ENCODE peak calls at places on chromosomes 7 and 10, in four cellular contexts. K is GM23248, Z is esophagus muscularis mucosa, B is cardiac muscle cell. E is an unnamed sample. For H3K27me3, the result is how much of the 10 kb centered on the place peaks cover.

GRCh38 chr10:70964881-70965280 is 76.5 kb upstream of the PCBD1 start:
- DNase-seq in K (no peak), B (no peak), Z (no peak), E (no peak)

GRCh38 chr7:30330134-30331111 is 46.0 kb downstream of the ZNRF2 start:
- DNase-seq in Z (no peak), B (no peak), K (no peak), E (no peak)

GRCh38 chr7:52708846-52709245 is 326.6 kb upstream of the POM121L12 start:
- DNase-seq in K (no peak), B (no peak), Z (no peak), E (no peak)

GRCh38 chr7:142301299-142301698 is 43.4 kb upstream of the PRSS58 start:
- DNase-seq in B (no peak), Z (peak), K (no peak), E (no peak)

GRCh38 chr10:132554991-132555647 is 17.5 kb downstream of the INPP5A start:
- DNase-seq in B (peak), K (no peak), Z (no peak), E (no peak)

GRCh38 chr7:80230327-80230726 is 95.7 kb downstream of the GNAI1 start:
- DNase-seq in K (peak), Z (no peak), B (no peak), E (no peak)

GRCh38 chr10:48453451-48454301 is 147.2 kb downstream of the MAPK8 start:
- DNase-seq in Z (no peak), K (no peak), B (no peak), E (no peak)

GRCh38 chr7:132485136-132485535 is 91.1 kb downstream of the PLXNA4 start:
- DNase-seq in K (no peak), Z (no peak), B (no peak), E (no peak)

GRCh38 chr10:32054087-32054486 is 2.1 kb downstream of the KIF5B start:
- DNase-seq in Z (no peak), K (peak), B (peak), E (peak)

GRCh38 chr10:98264378-98265065 is 3.5 kb downstream of the LOXL4 start:
- DNase-seq in K (no peak), Z (peak), B (no peak), E (no peak)

GRCh38 chr10:94097656-94098055 is 103.9 kb downstream of the PLCE1 start:
- DNase-seq in K (peak), B (no peak), Z (peak), E (peak)

GRCh38 chr10:104351067-104351681 is 2.5 kb upstream of the CFAP58 start:
- DNase-seq in Z (no peak), B (peak), K (peak), E (no peak)

GRCh38 chr10:134743-135600 is at the start of gene ZMYND11:
- DNase-seq in K (peak), B (peak), Z (peak), E (peak)

GRCh38 chr7:38512704-38513103 is 118.5 kb downstream of the AMPH start:
- DNase-seq in Z (no peak), K (peak), B (peak), E (no peak)

GRCh38 chr7:26083113-26083512 is 68.9 kb upstream of the NFE2L3 start:
- DNase-seq in B (peak), K (peak), Z (no peak), E (no peak)

GRCh38 chr7:3537210-3537875 is 236.3 kb downstream of the SDK1 start:
- DNase-seq in Z (peak), K (no peak), B (no peak), E (peak)

GRCh38 chr10:133258818-133259602 is 17.7 kb downstream of the ADAM8 start:
- DNase-seq in K (peak), Z (no peak), B (peak), E (peak)

GRCh38 chr7:40015790-40016296 is 65.8 kb downstream of the CDK13 start:
- DNase-seq in Z (no peak), B (peak), K (peak), E (peak)

GRCh38 chr7:2051708-2052656 is 180.8 kb downstream of the MAD1L1 start:
- DNase-seq in K (no peak), Z (no peak), B (no peak), E (no peak)

GRCh38 chr7:20439384-20439783 is 108.7 kb downstream of the ITGB8 start:
- DNase-seq in B (no peak), Z (no peak), K (no peak), E (no peak)

GRCh38 chr10:26468691-26469090 is 30.6 kb downstream of the APBB1IP start:
- DNase-seq in K (peak), B (no peak), Z (peak), E (no peak)

GRCh38 chr7:116955340-116955739 is 2.0 kb downstream of the ST7 start:
- DNase-seq in Z (no peak), K (no peak), B (no peak), E (no peak)
- H3K4me3 ChIP-seq in Z (peak), K (peak), B (peak), E (no peak)

GRCh38 chr10:114242235-114242634 is 3.2 kb downstream of the VWA2 start:
- DNase-seq in Z (peak), B (no peak), K (no peak), E (no peak)

GRCh38 chr10:114244126-114244525 is 5.1 kb downstream of the VWA2 start:
- DNase-seq in Z (no peak), K (no peak), B (no peak), E (no peak)

GRCh38 chr10:114246679-114247305 is 7.7 kb downstream of the VWA2 start:
- DNase-seq in B (no peak), K (no peak), Z (no peak), E (no peak)

GRCh38 chr10:114243661-114244060 is 4.6 kb downstream of the VWA2 start:
- DNase-seq in Z (no peak), B (no peak), K (no peak), E (no peak)

GRCh38 chr10:114245128-114245791 is 6.2 kb downstream of the VWA2 start:
- DNase-seq in B (no peak), Z (no peak), K (no peak), E (no peak)
- H3K27me3 ChIP-seq in B (under half), Z (under half), K (half or more), E (under half)

DNA sequence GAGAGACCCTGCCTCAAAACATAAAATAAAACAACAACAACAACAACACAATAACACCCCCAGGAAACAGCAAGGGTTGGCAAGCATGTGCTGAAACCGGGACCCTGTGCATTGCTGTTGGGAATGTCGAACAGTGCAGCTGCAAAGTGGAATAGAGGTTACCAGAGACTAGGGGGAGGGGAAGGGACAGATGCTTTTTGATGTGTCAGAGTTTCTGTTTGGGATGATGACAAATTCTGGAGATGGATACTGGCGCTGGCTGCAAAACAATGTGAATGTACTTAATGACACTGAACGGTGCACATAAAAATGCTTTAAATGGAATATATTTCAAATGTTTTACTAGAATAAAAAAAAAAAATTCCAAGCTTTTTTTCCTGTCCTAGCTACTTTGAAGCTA is 241.8 kb downstream of the TEX36 start:
- DNase-seq in B (no peak), Z (peak), K (peak), E (no peak)
- H3K4me3 ChIP-seq in B (no peak), Z (no peak), K (no peak), E (no peak)

GRCh38 chr10:17368708-17369272 is 85.6 kb downstream of the ST8SIA6 start:
- DNase-seq in B (no peak), Z (no peak), K (no peak), E (no peak)
- H3K27me3 ChIP-seq in B (under half), Z (under half), K (under half), E (under half)

GRCh38 chr10:15253951-15254807 is 85.7 kb upstream of the NMT2 start:
- DNase-seq in B (no peak), K (no peak), Z (no peak), E (no peak)
- H3K4me3 ChIP-seq in B (no peak), K (no peak), Z (no peak), E (no peak)

DNA sequence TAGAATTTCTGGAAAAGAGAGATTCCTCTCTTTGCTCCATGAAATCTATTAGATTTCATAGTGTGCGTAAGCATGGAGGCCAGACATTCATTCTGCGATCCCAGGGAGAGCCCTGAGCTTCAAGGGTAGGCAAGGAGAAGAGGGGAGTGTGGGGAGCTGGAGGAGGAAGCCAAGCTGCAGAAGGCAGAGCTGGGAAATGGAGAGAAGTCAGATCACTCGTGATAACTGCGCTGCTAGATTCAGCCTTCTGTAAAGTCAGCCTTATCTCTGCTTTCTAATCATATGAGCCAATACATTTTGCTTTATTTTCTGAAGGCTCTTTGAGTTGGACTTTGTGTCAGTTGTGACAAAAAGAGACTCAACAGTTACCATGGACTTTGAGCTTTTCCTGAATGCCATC is 61.7 kb upstream of the CREB5 start:
- DNase-seq in K (no peak), Z (no peak), B (no peak), E (no peak)
- H3K27me3 ChIP-seq in K (under half), Z (under half), B (under half), E (under half)

DNA sequence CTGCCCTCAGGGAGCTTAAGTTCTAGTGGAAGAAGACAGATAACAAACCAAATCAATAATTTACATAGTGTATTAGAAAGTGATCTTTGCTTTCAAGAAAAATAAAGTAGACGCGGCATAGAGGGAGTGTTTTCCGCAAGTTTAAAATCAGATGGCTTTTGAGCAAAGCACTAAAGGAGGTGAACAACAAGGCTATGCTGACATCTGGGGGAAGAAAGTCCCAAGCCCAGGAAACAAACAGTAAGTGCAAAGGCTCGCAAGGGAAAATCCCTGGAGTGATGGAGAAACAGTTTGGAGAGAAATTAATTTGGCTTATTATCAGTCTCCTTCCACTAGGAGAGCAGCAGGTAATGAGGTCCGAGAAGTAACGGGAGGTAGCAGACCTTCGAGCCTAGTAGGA is 1.9 kb upstream of the CNNM2 start:
- DNase-seq in K (no peak), Z (no peak), B (no peak), E (no peak)
- H3K4me3 ChIP-seq in K (peak), Z (no peak), B (no peak), E (no peak)

GRCh38 chr7:985127-985416 is 2.1 kb downstream of the CYP2W1 start:
- DNase-seq in K (no peak), B (no peak), Z (no peak), E (no peak)
- H3K27me3 ChIP-seq in K (under half), B (under half), Z (under half), E (under half)

DNA sequence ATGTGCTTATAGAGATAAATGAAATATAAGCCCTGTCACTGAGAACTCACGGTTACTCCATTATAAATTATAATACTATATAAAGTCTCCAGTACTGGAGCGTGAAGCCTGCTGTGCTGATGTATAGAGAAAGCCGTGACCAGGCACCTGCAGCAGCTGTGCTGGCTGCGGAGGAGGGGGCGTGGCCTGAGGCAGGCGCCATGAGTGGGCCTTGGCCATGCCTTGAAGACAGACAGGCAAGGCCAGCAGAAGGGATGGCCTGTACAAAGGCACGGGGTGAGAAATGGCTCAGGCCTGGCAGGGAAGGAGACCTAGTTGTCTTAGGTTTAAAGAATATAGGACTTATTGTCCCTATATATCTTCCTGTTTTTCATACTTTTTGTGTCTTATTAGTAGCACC is 218.5 kb upstream of the STK17A start:
- DNase-seq in Z (no peak), K (no peak), B (no peak), E (no peak)
- H3K4me3 ChIP-seq in Z (no peak), K (no peak), B (no peak), E (no peak)